ENCODE peak calls at places on chromosomes 12 and 14, in four cellular contexts. S is lower lobe of right lung, G is ovary, B is body of pancreas. F is an unnamed sample.

GRCh38 chr14:68662395-68662794 is 130.5 kb downstream of the ZFP36L1 start:
- DNase-seq in B (no peak), S (no peak), G (no peak), F (no peak)

GRCh38 chr12:7042847-7043246 is 17.7 kb upstream of the C1S start:
- DNase-seq in B (no peak), G (no peak), S (no peak), F (peak; percentile 32)

GRCh38 chr12:121388421-121388981 is 11.4 kb upstream of the RNF34 start:
- DNase-seq in S (no peak), B (no peak), G (no peak), F (peak; percentile 60)

GRCh38 chr12:70724444-70724843 is 87.2 kb upstream of the PTPRB start:
- DNase-seq in G (no peak), S (no peak), B (no peak), F (peak; percentile 14)

GRCh38 chr14:93160353-93160801 is 24.3 kb downstream of the MOAP1 start:
- DNase-seq in G (no peak), S (no peak), B (peak; percentile 47), F (peak; percentile 30)

GRCh38 chr12:77231548-77231947 is 166.2 kb upstream of the E2F7 start:
- DNase-seq in B (peak; percentile 83), G (peak; percentile 82), S (peak; percentile 64), F (peak; percentile 96)

GRCh38 chr12:89029961-89030360 is 322.3 kb downstream of the DUSP6 start:
- DNase-seq in G (no peak), B (no peak), S (no peak), F (no peak)

GRCh38 chr12:27875677-27876076 is 95.6 kb upstream of the MANSC4 start:
- DNase-seq in S (no peak), G (no peak), B (no peak), F (no peak)

GRCh38 chr12:77337327-77337726 is 272.0 kb upstream of the E2F7 start:
- DNase-seq in G (no peak), B (no peak), S (no peak), F (no peak)

GRCh38 chr14:90045608-90046007 is 16.2 kb upstream of the KCNK13 start:
- DNase-seq in G (no peak), S (no peak), B (no peak), F (peak; percentile 13)

GRCh38 chr12:121260091-121260490 is 36.4 kb downstream of the CAMKK2 start:
- DNase-seq in B (no peak), S (no peak), G (no peak), F (no peak)

GRCh38 chr12:15720299-15720698 is 68.9 kb downstream of the EPS8 start:
- DNase-seq in S (no peak), G (no peak), B (no peak), F (no peak)

GRCh38 chr14:100144645-100144995 is 14.8 kb downstream of the DEGS2 start:
- DNase-seq in G (no peak), S (no peak), B (no peak), F (no peak)

GRCh38 chr12:132376464-132376830 is 47.1 kb upstream of the GALNT9 start:
- DNase-seq in S (no peak), B (no peak), G (no peak), F (no peak)

GRCh38 chr14:71403673-71404072 is 496.4 kb downstream of the PCNX1 start:
- DNase-seq in S (no peak), G (no peak), B (peak; percentile 10), F (peak; percentile 47)

GRCh38 chr14:66649515-66649914 is 141.6 kb downstream of the GPHN start:
- DNase-seq in G (no peak), S (no peak), B (no peak), F (no peak)

GRCh38 chr14:76329951-76330350 is 46.0 kb upstream of the ESRRB start:
- DNase-seq in G (no peak), B (no peak), S (no peak), F (no peak)

GRCh38 chr14:103068351-103069073 is 11.2 kb upstream of the CDC42BPB start:
- DNase-seq in S (no peak), B (no peak), G (no peak), F (no peak)

GRCh38 chr14:34699873-34700621 is 14.3 kb downstream of the CFL2 start:
- DNase-seq in G (no peak), B (no peak), S (no peak), F (peak; percentile 84)

GRCh38 chr12:54200412-54200811 is 11.6 kb upstream of the SMUG1 start:
- DNase-seq in B (no peak), G (no peak), S (no peak), F (no peak)

GRCh38 chr12:54201001-54201794 is 12.4 kb upstream of the SMUG1 start:
- DNase-seq in B (peak; percentile 63), S (peak; percentile 75), G (peak; percentile 79), F (peak; percentile 78)

GRCh38 chr12:54207539-54208267 is 18.9 kb upstream of the SMUG1 start:
- DNase-seq in G (peak; percentile 86), S (peak; percentile 73), B (peak; percentile 85), F (peak; percentile 80)

GRCh38 chr12:54206807-54207206 is 18.0 kb upstream of the SMUG1 start:
- DNase-seq in S (no peak), B (no peak), G (no peak), F (no peak)

GRCh38 chr12:54204316-54204715 is 15.5 kb upstream of the SMUG1 start:
- DNase-seq in G (no peak), B (no peak), S (no peak), F (no peak)
- H3K27me3 ChIP-seq in G (no peaks in the 10 kb centered on the region), B (peaks cover 3% of the 10 kb centered on the region), S (peaks cover 50% of the 10 kb centered on the region), F (peaks cover 79% of the 10 kb centered on the region)

GRCh38 chr14:23566782-23567185 is 807 bp downstream of the AP1G2 start:
- DNase-seq in G (no peak), S (no peak), B (peak; percentile 87), F (peak; percentile 45)
- TF ChIP-seq CTCF in G (no peak), S (no peak), B (no peak), F (peak; percentile 35)

GRCh38 chr12:117072106-117072505 is 27.1 kb downstream of the TESC start:
- DNase-seq in S (no peak), B (no peak), G (no peak), F (no peak)

GRCh38 chr12:117072736-117073475 is 26.3 kb downstream of the TESC start:
- DNase-seq in B (no peak), S (no peak), G (no peak), F (no peak)

GRCh38 chr12:117073611-117074010 is 25.6 kb downstream of the TESC start:
- DNase-seq in S (no peak), G (no peak), B (no peak), F (no peak)

GRCh38 chr12:117080707-117081141 is 18.5 kb downstream of the TESC start:
- DNase-seq in B (no peak), S (no peak), G (no peak), F (no peak)

GRCh38 chr12:117076410-117077372 is 22.5 kb downstream of the TESC start:
- DNase-seq in S (no peak), B (no peak), G (no peak), F (no peak)
- H3K4me3 ChIP-seq in S (no peak overlapping the region), B (no peak overlapping the region), G (no peak overlapping the region), F (no peak overlapping the region)

DNA sequence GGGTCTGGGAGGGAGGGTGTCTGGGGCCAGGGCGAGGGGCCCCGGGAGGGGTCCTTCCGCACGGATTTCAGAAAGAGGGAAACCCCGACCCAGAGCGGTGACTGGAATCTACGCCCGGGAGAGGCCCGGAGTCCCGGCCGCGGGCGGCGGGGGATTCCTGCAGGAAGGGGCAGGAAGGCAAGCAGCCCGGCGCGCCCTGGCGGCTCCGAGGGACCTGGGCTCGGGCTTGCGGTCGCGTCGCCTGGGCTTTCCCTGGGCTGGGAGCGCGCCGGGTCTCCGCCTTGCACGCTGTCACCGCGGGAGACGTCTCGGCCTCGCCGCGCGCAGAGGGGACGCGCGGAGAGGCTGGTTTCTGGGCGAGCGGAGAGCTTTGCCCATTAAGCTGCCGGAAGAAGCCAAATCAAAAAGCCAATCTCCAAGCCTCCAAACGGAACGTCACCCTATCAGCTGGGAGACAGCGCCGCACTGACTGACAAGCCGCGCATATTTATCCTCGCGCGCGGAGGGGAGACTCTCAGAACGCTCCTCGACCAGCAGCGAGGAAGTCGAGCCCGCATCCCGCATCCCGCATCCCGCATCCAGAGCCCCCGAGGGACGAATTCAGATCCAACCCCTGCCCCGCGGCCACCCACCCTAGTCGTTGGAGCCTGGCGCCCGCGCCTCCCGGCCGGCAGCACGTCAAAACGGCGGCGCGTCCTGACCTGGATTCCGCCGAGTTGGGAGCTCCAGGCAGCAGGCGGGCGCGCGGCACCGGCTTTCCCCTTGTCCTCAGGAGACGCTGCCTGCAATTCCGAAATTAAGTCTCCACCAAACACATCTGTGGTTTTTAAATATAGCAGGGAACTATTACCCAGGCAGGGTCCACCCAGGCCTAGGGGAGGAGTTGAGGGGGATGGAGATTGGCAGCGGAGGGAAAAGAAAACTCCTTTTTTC is at the start of gene SLC8A3:
- DNase-seq in B (peak; percentile 38), S (no peak), G (no peak), F (peak; percentile 37)
- H3K27me3 ChIP-seq in B (peaks cover 11% of the 10 kb centered on the region), S (peaks cover 43% of the 10 kb centered on the region), G (no peaks in the 10 kb centered on the region), F (peaks cover 82% of the 10 kb centered on the region)

GRCh38 chr14:25121342-25122129 is 71.6 kb upstream of the STXBP6 start:
- DNase-seq in G (no peak), S (no peak), B (no peak), F (peak; percentile 13)
- TF ChIP-seq CTCF in G (no peak), S (no peak), B (no peak), F (no peak)

GRCh38 chr12:3271639-3272038 is 194.5 kb downstream of the TSPAN9 start:
- DNase-seq in G (no peak), B (no peak), S (no peak), F (no peak)
- H3K4me3 ChIP-seq in G (no peak overlapping the region), B (no peak overlapping the region), S (no peak overlapping the region), F (no peak overlapping the region)

GRCh38 chr12:5052348-5052747 is 8.7 kb downstream of the KCNA5 start:
- DNase-seq in S (no peak), B (no peak), G (no peak), F (peak; percentile 44)

GRCh38 chr12:5047729-5048128 is 4.0 kb downstream of the KCNA5 start:
- DNase-seq in S (no peak), B (no peak), G (no peak), F (no peak)

GRCh38 chr12:5051334-5051733 is 7.7 kb downstream of the KCNA5 start:
- DNase-seq in B (no peak), G (no peak), S (no peak), F (no peak)

GRCh38 chr12:5051913-5052312 is 8.2 kb downstream of the KCNA5 start:
- DNase-seq in B (no peak), G (no peak), S (no peak), F (no peak)

DNA sequence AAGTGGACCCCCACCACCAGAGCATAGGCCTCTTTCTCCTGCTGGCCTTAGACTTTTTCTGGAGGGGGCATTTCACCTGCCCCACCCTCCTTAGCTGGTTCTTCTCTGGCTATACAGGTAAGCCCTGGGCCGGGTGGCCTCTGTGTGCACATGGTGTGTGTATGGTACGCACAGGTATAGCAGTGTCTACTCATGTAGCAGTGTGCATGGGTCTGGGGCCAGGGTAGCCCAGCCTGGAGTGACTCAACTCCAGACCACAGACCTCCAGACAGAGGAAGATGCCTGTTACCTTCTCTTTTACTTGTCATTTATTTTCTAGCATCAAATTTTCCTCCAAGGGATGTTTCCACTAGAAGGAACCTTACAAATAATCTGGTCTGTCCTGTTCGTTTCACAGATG is 6.9 kb downstream of the KCNA5 start:
- DNase-seq in B (no peak), S (no peak), G (no peak), F (no peak)
- H3K27me3 ChIP-seq in B (no peaks in the 10 kb centered on the region), S (peaks cover 14% of the 10 kb centered on the region), G (no peaks in the 10 kb centered on the region), F (no peaks in the 10 kb centered on the region)